ENCODE peak calls at places on chromosomes 2 and 18, in nine cellular contexts. I is Panc1, B is right atrium auricular region, J is transverse colon, K is lower lobe of right lung, V is adrenal gland, N is cardiac muscle cell, L is coronary artery, Q is brain microvascular endothelial cell. P is an unnamed sample.

GRCh38 chr2:112147796-112148195 is 9.6 kb downstream of the FBLN7 start:
- DNase-seq in V (no peak), I (no peak), L (no peak), J (no peak), N (no peak), B (peak), K (no peak), Q (no peak), P (no peak)

GRCh38 chr2:239294571-239295054 is 106.2 kb downstream of the HDAC4 start:
- DNase-seq in Q (no peak), K (no peak), B (no peak), J (peak), I (no peak), N (no peak), L (no peak), V (peak), P (no peak)

GRCh38 chr2:113281920-113282746 is 3.4 kb upstream of the PAX8 start:
- DNase-seq in K (no peak), I (no peak), L (no peak), B (no peak), N (no peak), Q (no peak), V (no peak), J (no peak), P (no peak)

GRCh38 chr18:331231-331771 is 63.5 kb upstream of the THOC1 start:
- DNase-seq in L (no peak), V (no peak), J (no peak), B (no peak), I (no peak), N (no peak), K (no peak), Q (peak), P (no peak)

GRCh38 chr2:136225950-136226835 is 108.2 kb upstream of the CXCR4 start:
- DNase-seq in L (no peak), N (peak), K (no peak), J (peak), V (no peak), B (no peak), Q (no peak), I (no peak), P (no peak)

GRCh38 chr2:95149397-95149984 is 10.2 kb downstream of the ZNF514 start:
- DNase-seq in I (no peak), J (no peak), L (no peak), B (no peak), K (no peak), N (no peak), V (no peak), Q (no peak), P (no peak)

GRCh38 chr18:48940854-48941531 is 9.8 kb downstream of the SMAD7 start:
- DNase-seq in N (no peak), V (no peak), J (peak), Q (no peak), L (no peak), I (no peak), K (no peak), B (no peak), P (no peak)

GRCh38 chr2:85986121-85986520 is 97.3 kb upstream of the ST3GAL5 start:
- DNase-seq in J (no peak), N (no peak), B (peak), L (no peak), V (no peak), Q (no peak), K (no peak), I (no peak), P (no peak)

GRCh38 chr2:9378433-9379371 is 44.6 kb downstream of the ITGB1BP1 start:
- DNase-seq in B (peak), J (peak), L (peak), K (no peak), I (no peak), Q (peak), V (peak), N (no peak), P (peak)

GRCh38 chr2:39593439-39594393 is 72.0 kb upstream of the TMEM178A start:
- DNase-seq in K (no peak), Q (peak), N (peak), V (peak), L (no peak), B (peak), I (peak), J (no peak), P (peak)

GRCh38 chr2:50649626-50650397 is 382.1 kb downstream of the NRXN1 start:
- DNase-seq in V (no peak), Q (peak), N (no peak), J (no peak), B (no peak), K (no peak), I (no peak), L (no peak), P (peak)

GRCh38 chr2:211159972-211160371 is 603.6 kb downstream of the CPS1 start:
- DNase-seq in I (no peak), J (no peak), N (no peak), Q (no peak), L (no peak), K (no peak), V (no peak), B (no peak), P (no peak)

GRCh38 chr2:236955675-236956618 is 129.7 kb upstream of the COPS8 start:
- DNase-seq in L (peak), B (no peak), Q (no peak), N (no peak), K (no peak), V (no peak), J (no peak), I (no peak), P (no peak)

GRCh38 chr2:118371500-118371899 is 283.2 kb downstream of the INSIG2 start:
- DNase-seq in N (peak), J (no peak), Q (peak), B (no peak), I (no peak), V (no peak), L (no peak), K (no peak), P (peak)

GRCh38 chr18:39742015-39742466 is 2176.4 kb upstream of the CELF4 start:
- DNase-seq in B (no peak), J (no peak), I (no peak), Q (no peak), L (no peak), N (peak), K (no peak), V (no peak), P (peak)

GRCh38 chr18:70289351-70290330 is 796 bp downstream of the SOCS6 start:
- DNase-seq in J (peak), B (no peak), L (no peak), K (peak), N (peak), Q (no peak), V (peak), I (no peak), P (no peak)

GRCh38 chr18:24734058-24734457 is 273.6 kb downstream of the HRH4 start:
- DNase-seq in J (no peak), I (no peak), V (no peak), B (no peak), K (no peak), L (no peak), Q (no peak), N (peak), P (no peak)

GRCh38 chr18:79964330-79965118 is at the start of gene HSBP1L1:
- DNase-seq in V (peak), J (peak), I (no peak), B (no peak), L (peak), K (peak), N (peak), Q (no peak), P (no peak)

GRCh38 chr18:76256897-76257500 is 238.0 kb downstream of the ZNF516 start:
- DNase-seq in K (no peak), J (no peak), I (peak), N (peak), L (no peak), B (no peak), Q (peak), V (peak), P (peak)

GRCh38 chr2:47811668-47812067 is 28.7 kb downstream of the MSH6 start:
- DNase-seq in N (no peak), I (no peak), Q (no peak), K (no peak), B (no peak), J (no peak), L (no peak), V (no peak), P (no peak)

GRCh38 chr2:26016012-26016742 is 17.7 kb upstream of the RAB10 start:
- DNase-seq in J (no peak), L (no peak), K (no peak), I (no peak), V (no peak), Q (no peak), B (no peak), N (no peak), P (no peak)

GRCh38 chr18:67428148-67428547 is 88.4 kb downstream of the DSEL start:
- DNase-seq in V (no peak), K (no peak), I (no peak), N (no peak), J (no peak), B (no peak), Q (no peak), L (no peak), P (no peak)

GRCh38 chr2:216453955-216454614 is 41.8 kb downstream of the SMARCAL1 start:
- DNase-seq in V (no peak), K (no peak), I (no peak), N (no peak), Q (no peak), B (no peak), J (no peak), L (no peak), P (no peak)

GRCh38 chr2:174001107-174001506 is 35.9 kb upstream of the SP3 start:
- DNase-seq in V (no peak), N (no peak), K (no peak), L (no peak), J (no peak), B (no peak), Q (no peak), I (no peak), P (no peak)

GRCh38 chr18:30613467-30613801 is 429.1 kb downstream of the DSC3 start:
- DNase-seq in K (no peak), N (peak), J (no peak), B (no peak), I (no peak), Q (no peak), V (no peak), L (no peak), P (no peak)

GRCh38 chr2:72325592-72326422 is 178.1 kb upstream of the CYP26B1 start:
- DNase-seq in J (peak), B (no peak), I (no peak), L (no peak), N (peak), K (no peak), V (no peak), Q (peak), P (no peak)

GRCh38 chr2:200259577-200259957 is 46.9 kb upstream of the SPATS2L start:
- DNase-seq in N (no peak), L (no peak), V (no peak), K (no peak), I (no peak), Q (no peak), B (no peak), J (no peak), P (no peak)

GRCh38 chr18:68387246-68387645 is 327.7 kb downstream of the TMX3 start:
- DNase-seq in N (no peak), L (no peak), Q (no peak), V (no peak), B (no peak), K (no peak), J (no peak), I (no peak), P (no peak)

GRCh38 chr2:224155896-224156295 is 116.8 kb upstream of the SERPINE2 start:
- DNase-seq in Q (no peak), L (no peak), N (no peak), V (no peak), I (no peak), J (no peak), K (no peak), B (no peak), P (no peak)

GRCh38 chr2:54120950-54121349 is 5.5 kb downstream of the ACYP2 start:
- DNase-seq in B (no peak), L (no peak), V (no peak), Q (no peak), I (no peak), N (no peak), J (no peak), K (no peak), P (no peak)

GRCh38 chr2:14543284-14543683 is 89.2 kb upstream of the LRATD1 start:
- DNase-seq in L (no peak), K (no peak), V (no peak), Q (no peak), N (no peak), J (no peak), I (no peak), B (no peak), P (no peak)

GRCh38 chr2:141519906-141520305 is 610.9 kb downstream of the LRP1B start:
- DNase-seq in I (no peak), V (no peak), K (no peak), Q (no peak), L (no peak), B (no peak), J (no peak), N (no peak), P (no peak)

GRCh38 chr2:177245010-177245422 is 19.5 kb downstream of the NFE2L2 start:
- DNase-seq in L (no peak), N (no peak), J (no peak), I (peak), B (no peak), Q (peak), K (no peak), V (no peak), P (peak)

GRCh38 chr18:77055429-77056310 is 76.9 kb downstream of the MBP start:
- DNase-seq in K (peak), L (no peak), I (no peak), N (no peak), V (no peak), J (no peak), Q (no peak), B (no peak), P (no peak)

GRCh38 chr2:7838636-7839035 is 843.2 kb upstream of the ID2 start:
- DNase-seq in K (no peak), N (no peak), I (no peak), B (no peak), V (no peak), J (no peak), L (no peak), Q (no peak), P (no peak)

DNA sequence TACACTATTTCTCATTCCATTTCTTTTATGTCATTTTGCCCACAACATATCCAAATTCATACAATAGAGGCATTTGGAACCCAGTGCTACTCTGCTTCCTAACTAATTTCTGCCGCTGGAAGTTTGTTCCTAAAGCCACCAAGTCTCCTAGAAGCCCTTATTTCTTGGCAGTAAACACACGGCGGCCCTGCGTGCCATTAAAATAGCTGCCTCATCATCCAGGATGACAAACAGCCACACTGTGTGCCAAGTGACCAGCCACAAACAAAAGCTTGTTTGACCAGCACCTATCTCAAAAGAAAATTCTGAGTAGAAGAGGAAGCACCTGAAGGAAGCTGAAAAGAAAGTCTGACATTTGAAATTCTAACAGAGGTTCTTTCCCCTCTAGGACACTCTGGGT is 64.2 kb downstream of the BCL11A start:
- DNase-seq in L (no peak), J (no peak), Q (no peak), V (no peak), I (no peak), N (no peak), B (no peak), K (no peak), P (no peak)
- H3K27ac ChIP-seq in L (no peak), J (no peak), Q (no peak), V (no peak), I (no peak), N (no peak), B (peak), K (no peak), P (no peak)

GRCh38 chr2:46488389-46488788 is 9.0 kb downstream of the TMEM247 start:
- DNase-seq in K (no peak), J (no peak), N (no peak), V (no peak), Q (no peak), I (no peak), L (no peak), B (no peak), P (no peak)
- TF ChIP-seq CTCF in K (no peak), J (no peak), N (no peak), V (no peak), Q (peak), I (no peak), L (no peak), B (no peak), P (no peak)

DNA sequence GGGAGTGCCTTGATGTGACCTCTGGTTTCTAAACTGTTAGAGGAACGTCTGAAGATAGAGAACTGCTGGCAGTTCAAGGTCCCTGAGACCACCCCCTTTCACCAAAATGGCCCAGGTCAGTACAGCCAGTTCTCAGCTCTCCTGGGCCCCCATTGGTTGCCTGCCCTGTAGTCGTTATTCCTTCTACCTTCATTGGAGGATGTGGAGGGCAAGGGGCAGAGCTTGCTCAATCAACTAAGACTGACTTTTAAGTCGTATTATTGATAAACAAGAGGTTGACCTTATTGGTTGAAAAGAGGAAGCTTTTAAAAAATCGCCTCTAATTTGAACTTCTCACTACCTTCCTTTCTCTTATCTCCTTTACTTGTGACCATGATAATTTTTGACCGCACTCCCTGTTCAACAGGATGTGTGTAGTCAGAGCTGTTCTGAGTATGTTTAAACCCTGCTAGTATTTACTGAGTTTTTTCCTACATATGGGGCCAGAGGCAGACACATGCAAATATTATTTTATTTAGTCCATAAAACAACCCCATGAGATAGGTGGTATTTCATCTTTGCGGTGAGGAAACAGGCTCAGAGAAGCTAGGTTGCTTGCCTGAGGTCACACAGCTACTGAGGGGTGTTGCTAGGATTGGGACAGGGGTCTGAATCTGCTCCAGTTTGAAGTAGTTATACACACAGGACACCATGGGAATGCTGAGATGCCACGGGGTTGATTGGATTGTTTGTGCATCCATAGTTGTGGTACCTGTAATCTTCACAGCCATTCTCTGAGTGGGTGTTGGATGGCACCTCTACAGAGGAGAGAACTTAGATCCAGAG is 65.9 kb downstream of the TMEM247 start:
- DNase-seq in K (no peak), I (no peak), N (no peak), B (no peak), L (peak), J (no peak), Q (no peak), V (no peak), P (no peak)
- H3K4me3 ChIP-seq in K (no peak), I (no peak), N (no peak), B (no peak), L (peak), J (peak), Q (no peak), V (no peak), P (no peak)

DNA sequence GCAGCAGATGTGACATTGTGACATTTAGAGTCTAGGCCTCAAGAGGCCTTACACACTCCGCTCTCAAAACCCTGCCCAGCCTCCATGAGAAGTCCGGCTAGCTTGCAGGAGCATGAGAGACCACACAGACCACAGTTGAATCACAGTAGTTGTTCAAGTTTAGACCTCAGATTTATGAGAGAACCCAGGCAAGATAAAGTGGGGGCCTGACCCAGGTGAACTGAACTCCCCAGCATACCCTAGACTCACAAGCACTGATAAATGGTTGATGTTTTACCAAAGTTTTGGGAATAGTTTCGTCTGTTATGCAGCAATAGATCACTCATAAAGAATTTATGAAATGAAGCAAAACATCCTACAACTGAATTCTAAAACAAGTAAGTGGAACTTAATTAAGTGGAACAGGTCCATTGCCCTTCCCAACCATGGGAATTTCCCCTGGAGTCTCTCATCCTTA is 4.7 kb upstream of the STAT1 start:
- DNase-seq in N (no peak), Q (no peak), I (no peak), K (no peak), J (no peak), L (no peak), V (no peak), B (no peak), P (no peak)
- H3K27ac ChIP-seq in N (no peak), Q (no peak), I (peak), K (no peak), J (no peak), L (no peak), V (no peak), B (no peak), P (no peak)

DNA sequence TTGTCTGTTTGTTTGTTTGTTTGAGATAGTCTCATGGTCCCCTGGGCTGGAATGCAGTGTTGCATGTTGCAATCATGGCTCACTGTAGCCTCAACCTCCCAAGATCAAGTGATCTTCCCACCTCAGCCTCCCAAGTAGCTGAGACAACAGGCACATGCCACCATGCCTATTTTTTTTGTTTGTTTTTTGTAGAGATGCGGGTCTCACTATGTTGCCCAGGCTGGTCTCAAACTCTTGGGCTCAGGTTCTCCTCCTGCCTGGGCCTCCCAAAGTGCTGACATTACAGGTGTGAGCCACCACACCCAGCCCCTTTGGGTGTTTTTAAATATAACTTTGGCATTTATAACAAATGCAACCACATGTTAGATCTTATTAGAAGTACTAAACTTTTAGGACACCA is 37.5 kb downstream of the ARL5A start:
- DNase-seq in B (no peak), Q (no peak), N (no peak), K (no peak), L (no peak), I (no peak), J (no peak), V (no peak), P (no peak)
- TF ChIP-seq CTCF in B (no peak), Q (no peak), N (no peak), K (no peak), L (no peak), I (no peak), J (no peak), V (no peak), P (no peak)

GRCh38 chr2:238059505-238059904 is 1.3 kb upstream of the SCLY start:
- DNase-seq in B (peak), N (no peak), J (no peak), L (no peak), K (no peak), I (no peak), V (no peak), Q (no peak), P (no peak)
- H3K4me3 ChIP-seq in B (no peak), N (peak), J (peak), L (peak), K (peak), I (peak), V (no peak), Q (no peak), P (peak)

GRCh38 chr2:226336283-226336682 is 463.3 kb downstream of the IRS1 start:
- DNase-seq in I (no peak), V (no peak), L (no peak), K (no peak), Q (no peak), N (no peak), J (no peak), B (no peak), P (no peak)
- H3K27ac ChIP-seq in I (no peak), V (no peak), L (no peak), K (no peak), Q (no peak), N (no peak), J (no peak), B (no peak), P (no peak)

P was measured in AG04450.